ENCODE peak calls at places on chromosomes 11 and 22, in seven cellular contexts. W is GM23338, L is heart right ventricle, R is pancreas, G is GM13976, S is AG09319, O is tibial nerve. I is an unnamed sample.

GRCh38 chr11:33843018-33843417 is 48.9 kb downstream of the LMO2 start:
- DNase-seq in W (no peak), L (no peak), R (no peak), G (no peak), S (no peak), O (no peak), I (no peak)

GRCh38 chr11:17443423-17443822 is 33.2 kb downstream of the ABCC8 start:
- DNase-seq in W (no peak), L (no peak), R (no peak), G (no peak), S (no peak), O (no peak), I (no peak)

GRCh38 chr11:92122561-92122960 is 102.1 kb upstream of the FAT3 start:
- DNase-seq in W (no peak), L (no peak), R (no peak), G (no peak), S (no peak), O (no peak), I (no peak)

GRCh38 chr11:72232260-72233055 is 7.9 kb downstream of the INPPL1 start:
- DNase-seq in W (no peak), L (no peak), R (peak; percentile 34), G (no peak), S (no peak), O (no peak), I (no peak)

GRCh38 chr11:105862736-105863367 is 159.2 kb downstream of the MSANTD4 start:
- DNase-seq in W (peak; percentile 75), L (no peak), R (no peak), G (peak; percentile 7), S (peak; percentile 10), O (no peak), I (no peak)

GRCh38 chr11:112103446-112103845 is 16.8 kb downstream of the SDHD start:
- DNase-seq in W (no peak), L (no peak), R (no peak), G (no peak), S (no peak), O (no peak), I (no peak)

GRCh38 chr11:26578998-26579635 is 7.1 kb upstream of the MUC15 start:
- DNase-seq in W (no peak), L (no peak), R (no peak), G (no peak), S (no peak), O (no peak), I (no peak)

GRCh38 chr11:889261-889660 is 21.3 kb downstream of the CHID1 start:
- DNase-seq in W (no peak), L (no peak), R (no peak), G (no peak), S (no peak), O (no peak), I (no peak)

GRCh38 chr11:124825876-124826275 is 25.7 kb upstream of the MSANTD2 start:
- DNase-seq in W (no peak), L (no peak), R (no peak), G (no peak), S (no peak), O (no peak), I (no peak)

GRCh38 chr22:50315289-50316113 is 8.1 kb upstream of the PLXNB2 start:
- DNase-seq in W (no peak), L (no peak), R (no peak), G (no peak), S (no peak), O (no peak), I (no peak)

GRCh38 chr22:45502215-45503070 is at the start of gene FBLN1:
- DNase-seq in W (peak; percentile 85), L (peak; percentile 64), R (no peak), G (peak; percentile 33), S (no peak), O (no peak), I (peak; percentile 47)

GRCh38 chr11:102287963-102288744 is 29.1 kb upstream of the BIRC3 start:
- DNase-seq in W (peak; percentile 88), L (no peak), R (no peak), G (peak; percentile 83), S (no peak), O (no peak), I (peak; percentile 36)

GRCh38 chr11:100557830-100558611 is 129.1 kb upstream of the ARHGAP42 start:
- DNase-seq in W (no peak), L (no peak), R (no peak), G (no peak), S (no peak), O (no peak), I (no peak)

GRCh38 chr22:35455529-35455928 is 55.6 kb downstream of the MCM5 start:
- DNase-seq in W (no peak), L (no peak), R (no peak), G (no peak), S (no peak), O (no peak), I (no peak)

GRCh38 chr11:127627629-127628462 is 627.3 kb upstream of the KIRREL3 start:
- DNase-seq in W (no peak), L (no peak), R (peak; percentile 71), G (no peak), S (no peak), O (no peak), I (no peak)

GRCh38 chr22:39144101-39144815 is 8.2 kb downstream of the CBX7 start:
- DNase-seq in W (peak; percentile 65), L (no peak), R (peak; percentile 64), G (peak; percentile 80), S (no peak), O (no peak), I (no peak)

GRCh38 chr22:42720263-42721044 is at the start of gene A4GALT:
- DNase-seq in W (peak; percentile 54), L (peak; percentile 48), R (peak; percentile 61), G (peak; percentile 80), S (no peak), O (no peak), I (no peak)

GRCh38 chr11:62054484-62055121 is 69.2 kb upstream of the INCENP start:
- DNase-seq in W (peak; percentile 45), L (no peak), R (no peak), G (no peak), S (peak; percentile 27), O (no peak), I (no peak)

GRCh38 chr22:22375586-22376351 is 131.2 kb downstream of the VPREB1 start:
- DNase-seq in W (no peak), L (no peak), R (no peak), G (no peak), S (no peak), O (no peak), I (no peak)

GRCh38 chr22:36465232-36466021 is 16.0 kb downstream of the TXN2 start:
- DNase-seq in W (no peak), L (peak; percentile 52), R (peak; percentile 99), G (no peak), S (no peak), O (no peak), I (no peak)

GRCh38 chr22:48803171-48803992 is 1024.3 kb downstream of the BRD1 start:
- DNase-seq in W (no peak), L (no peak), R (no peak), G (no peak), S (no peak), O (no peak), I (no peak)

GRCh38 chr11:72150882-72151281 is 15.4 kb downstream of the FOLR3 start:
- DNase-seq in W (no peak), L (no peak), R (no peak), G (no peak), S (no peak), O (no peak), I (no peak)

GRCh38 chr22:30930228-30930627 is 38.3 kb downstream of the MORC2 start:
- DNase-seq in W (no peak), L (no peak), R (no peak), G (no peak), S (no peak), O (no peak), I (no peak)

GRCh38 chr22:29855611-29856181 is 17.6 kb upstream of the ASCC2 start:
- DNase-seq in W (no peak), L (peak; percentile 69), R (no peak), G (no peak), S (no peak), O (no peak), I (no peak)
- TF ChIP-seq CTCF in W (no peak), L (no peak), R (no peak), G (no peak), S (no peak), O (no peak), I (no peak)

DNA sequence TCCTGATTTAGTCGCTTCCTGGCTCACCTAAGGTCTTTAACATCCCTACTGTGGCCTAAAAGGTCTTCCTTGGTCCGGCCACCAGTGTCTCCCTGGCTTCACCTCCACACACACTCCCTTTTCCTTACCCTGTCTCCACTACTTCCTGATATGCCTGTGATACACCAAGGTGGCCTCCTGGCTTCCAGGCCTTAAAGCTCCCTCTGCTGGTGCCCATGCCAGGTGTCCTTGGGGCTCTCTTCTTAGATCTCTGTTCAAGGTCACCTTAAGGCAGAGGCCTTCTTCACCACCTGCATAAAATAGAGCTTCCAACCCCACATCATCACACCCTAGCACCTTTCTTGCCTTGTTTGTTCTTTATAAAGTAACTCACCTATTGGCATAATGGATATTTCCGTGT is 787.7 kb downstream of the NTM start:
- DNase-seq in W (peak; percentile 71), L (no peak), R (no peak), G (no peak), S (no peak), O (no peak), I (no peak)
- TF ChIP-seq CTCF in W (peak; percentile 61), L (no peak), R (no peak), G (peak; percentile 14), S (peak; percentile 38), O (peak; percentile 11), I (peak; percentile 24)

GRCh38 chr11:120622189-120622912 is 110.8 kb downstream of the GRIK4 start:
- DNase-seq in W (peak; percentile 59), L (no peak), R (no peak), G (no peak), S (no peak), O (no peak), I (no peak)
- TF ChIP-seq CTCF in W (peak; percentile 60), L (no peak), R (no peak), G (peak; percentile 24), S (no peak), O (no peak), I (peak; percentile 28)

GRCh38 chr11:108635106-108635505 is 29.8 kb upstream of the DDX10 start:
- DNase-seq in W (no peak), L (no peak), R (no peak), G (no peak), S (no peak), O (no peak), I (no peak)
- TF ChIP-seq CTCF in W (no peak), L (no peak), R (no peak), G (no peak), S (no peak), O (no peak), I (no peak)

DNA sequence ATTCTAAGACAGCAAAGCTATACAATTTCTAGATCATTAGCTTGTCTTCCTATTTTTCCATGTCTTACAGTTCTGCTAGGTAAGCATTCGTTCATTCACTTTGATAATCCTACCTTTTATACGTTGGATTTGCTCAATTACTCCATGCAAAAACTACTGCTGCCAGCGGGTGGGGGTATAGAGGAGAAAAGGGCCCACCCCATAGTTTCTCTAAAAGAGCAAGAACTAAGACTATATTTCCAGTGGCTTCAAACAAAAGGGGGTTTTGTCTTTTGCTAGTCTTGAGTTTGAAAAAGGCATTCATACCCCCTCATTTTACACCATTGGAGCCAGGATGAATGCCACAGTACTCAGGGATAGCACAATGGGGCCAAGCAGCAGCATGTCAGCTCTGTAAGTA is 155.7 kb downstream of the WT1 start:
- DNase-seq in W (peak; percentile 51), L (no peak), R (no peak), G (no peak), S (no peak), O (no peak), I (no peak)
- TF ChIP-seq CTCF in W (peak; percentile 45), L (no peak), R (no peak), G (no peak), S (no peak), O (no peak), I (peak; percentile 17)